ENCODE peak calls at places on chromosomes 16 and 17, in eight cellular contexts. Q, X, Z, L, M, Y, R and W are unnamed samples.

GRCh38 chr16:66619534-66620418 is 15.3 kb downstream of the CMTM3 start:
- DNase-seq in X (no peak), Q (no peak), Y (no peak), M (peak), L (peak), R (no peak), Z (peak), W (no peak)

GRCh38 chr17:60941028-60941427 is 263.4 kb downstream of the BCAS3 start:
- DNase-seq in X (no peak), R (no peak), Q (no peak), Y (peak), M (no peak), Z (peak), L (peak), W (no peak)

GRCh38 chr17:59038734-59039133 is 67.9 kb downstream of the TRIM37 start:
- DNase-seq in Q (no peak), L (peak), Z (peak), M (no peak), Y (peak), X (no peak), R (no peak), W (no peak)

GRCh38 chr17:74566132-74566753 is 1.1 kb downstream of the CD300H start:
- DNase-seq in L (peak), Y (peak), Z (peak), M (no peak), R (peak), X (peak), Q (peak), W (peak)

GRCh38 chr17:65370669-65371126 is 190.8 kb downstream of the AXIN2 start:
- DNase-seq in R (peak), Q (peak), M (no peak), Z (no peak), Y (peak), L (no peak), X (peak), W (peak)

GRCh38 chr17:39123627-39124026 is 27.8 kb downstream of the PLXDC1 start:
- DNase-seq in Y (no peak), Q (no peak), Z (no peak), R (no peak), X (no peak), L (no peak), M (no peak), W (no peak)

GRCh38 chr16:82917886-82918595 is 291.3 kb downstream of the CDH13 start:
- DNase-seq in Z (no peak), R (no peak), M (no peak), Y (no peak), L (no peak), X (no peak), Q (no peak), W (no peak)

GRCh38 chr16:69179255-69180010 is 7.5 kb upstream of the SNTB2 start:
- DNase-seq in Q (no peak), X (peak), R (peak), Z (peak), Y (peak), M (peak), L (no peak), W (peak)

GRCh38 chr17:2406903-2407790 is 6.3 kb upstream of the MNT start:
- DNase-seq in L (peak), Q (no peak), Z (peak), M (no peak), X (no peak), R (peak), Y (peak), W (peak)

GRCh38 chr17:65678534-65678933 is 117.1 kb upstream of the AXIN2 start:
- DNase-seq in L (no peak), M (no peak), Y (no peak), R (no peak), Q (no peak), Z (peak), X (no peak), W (no peak)

GRCh38 chr17:6936370-6937028 is 59.4 kb upstream of the ALOX12 start:
- DNase-seq in Q (no peak), Y (no peak), L (no peak), R (no peak), M (no peak), X (no peak), Z (peak), W (peak)

GRCh38 chr16:67846063-67846319 is 742 bp upstream of the NUTF2 start:
- DNase-seq in L (no peak), M (no peak), R (no peak), Z (peak), X (no peak), Q (no peak), Y (no peak), W (no peak)

GRCh38 chr16:70582280-70582978 is 58.8 kb downstream of the SF3B3 start:
- DNase-seq in Z (peak), X (no peak), Y (no peak), L (peak), Q (peak), R (no peak), M (no peak), W (peak)

GRCh38 chr16:7086842-7087616 is 245.6 kb upstream of the RBFOX1 start:
- DNase-seq in Y (peak), Q (peak), M (no peak), L (peak), X (peak), Z (no peak), R (peak), W (no peak)

GRCh38 chr17:29177871-29178749 is 2.1 kb downstream of the MYO18A start:
- DNase-seq in Y (peak), L (peak), R (peak), Q (no peak), M (no peak), X (peak), Z (no peak), W (peak)

GRCh38 chr16:57957396-57958392 is 13.2 kb downstream of the CNGB1 start:
- DNase-seq in Y (no peak), R (no peak), Q (no peak), X (no peak), M (no peak), Z (no peak), L (peak), W (no peak)

GRCh38 chr16:81521141-81521626 is 76.6 kb downstream of the CMIP start:
- DNase-seq in Q (no peak), R (no peak), Y (no peak), M (no peak), Z (no peak), L (peak), X (no peak), W (no peak)

GRCh38 chr17:77303620-77304019 is 162.9 kb downstream of the SEC14L1 start:
- DNase-seq in M (no peak), R (no peak), L (no peak), Q (no peak), Y (no peak), X (no peak), Z (peak), W (no peak)

DNA sequence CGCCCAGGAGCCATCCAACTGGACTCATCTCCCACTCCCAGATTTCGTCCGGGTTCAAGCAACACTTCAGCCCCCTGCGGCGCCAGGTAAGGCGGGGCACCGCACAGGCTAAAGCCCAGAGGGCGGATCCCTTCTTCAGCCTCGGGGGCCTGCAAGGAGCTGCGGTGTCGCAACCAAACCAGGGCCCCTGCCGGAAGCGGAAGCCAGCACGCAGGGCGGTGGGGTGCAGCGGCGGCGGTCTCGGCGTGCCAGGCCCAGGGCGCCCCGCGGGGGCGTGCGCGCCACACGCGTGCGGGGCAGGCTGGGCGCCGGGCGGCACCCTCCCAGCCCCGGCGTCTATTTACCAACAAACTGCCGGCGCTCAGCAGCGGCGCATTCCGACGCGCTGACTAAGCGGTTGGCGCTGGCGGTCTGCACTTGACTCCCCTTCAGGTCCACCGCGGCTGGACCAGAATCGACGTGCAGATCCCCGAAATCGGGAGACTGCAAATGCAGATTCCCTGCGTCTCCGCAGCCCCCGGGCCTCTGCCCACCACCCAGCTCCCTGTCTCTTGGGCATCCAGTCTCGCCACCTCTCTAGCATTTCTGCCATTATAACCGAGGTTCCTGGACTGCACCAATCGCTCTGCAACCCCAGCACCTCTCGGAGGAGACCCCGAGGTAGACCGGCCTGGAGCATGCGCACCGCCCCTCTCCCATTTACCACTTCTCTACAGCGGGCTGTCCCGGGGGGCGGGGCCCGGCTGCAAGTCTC is 433 bp upstream of the DLX4 start:
- DNase-seq in Z (peak), R (peak), X (peak), Q (peak), Y (peak), L (peak), M (no peak), W (peak)
- TF ChIP-seq EZH2 in Z (no peak), R (no peak), X (peak), Q (peak), Y (no peak), L (no peak), M (no peak), W (no peak)

GRCh38 chr16:30186444-30186781 is 3.0 kb downstream of the CORO1A start:
- DNase-seq in Q (no peak), R (no peak), X (no peak), M (no peak), L (no peak), Z (no peak), Y (no peak), W (no peak)
- H3K4me3 ChIP-seq in Q (no peak), R (no peak), X (no peak), M (no peak), L (no peak), Z (no peak), Y (no peak), W (no peak)

DNA sequence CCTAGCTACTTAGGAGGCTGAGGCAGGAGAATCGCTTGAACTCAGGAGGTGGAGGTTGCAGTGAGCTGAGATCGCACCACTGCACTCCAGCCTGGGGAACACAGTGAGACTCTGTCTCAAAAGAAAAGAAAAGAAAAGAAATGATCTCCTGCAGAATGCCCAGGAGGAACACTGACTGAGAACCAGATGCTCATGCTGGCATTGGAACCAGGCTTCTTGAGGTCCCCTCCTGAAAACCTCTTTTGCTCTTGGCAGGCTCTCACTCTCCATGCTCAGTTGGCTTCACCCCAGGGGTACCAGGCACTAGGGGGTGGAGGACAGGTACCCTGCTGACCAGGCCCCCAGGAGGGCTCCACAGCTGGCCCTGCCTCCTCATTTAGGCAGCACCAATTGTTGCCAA is 8.5 kb upstream of the TNFRSF17 start:
- DNase-seq in Q (no peak), Y (no peak), M (no peak), X (no peak), R (no peak), Z (peak), L (no peak), W (no peak)
- TF ChIP-seq EZH2 in Q (no peak), Y (no peak), M (no peak), X (no peak), R (no peak), Z (no peak), L (no peak), W (no peak)

GRCh38 chr16:616771-617586 is 13.8 kb upstream of the WFIKKN1 start:
- DNase-seq in Z (no peak), X (no peak), R (no peak), Q (no peak), L (no peak), M (no peak), Y (no peak), W (no peak)
- H3K4me3 ChIP-seq in Z (no peak), X (no peak), R (no peak), Q (no peak), L (no peak), M (no peak), Y (no peak), W (no peak)

GRCh38 chr17:76074390-76075363 is at the start of gene GALR2:
- DNase-seq in R (no peak), Y (peak), L (no peak), Z (no peak), X (no peak), M (no peak), Q (peak), W (no peak)
- TF ChIP-seq EZH2 in R (peak), Y (peak), L (no peak), Z (peak), X (no peak), M (no peak), Q (peak), W (no peak)

GRCh38 chr17:81097134-81097942 is 62.4 kb downstream of the BAIAP2 start:
- DNase-seq in L (peak), M (no peak), Y (peak), X (peak), Q (peak), Z (peak), R (peak), W (peak)

GRCh38 chr17:81099888-81100287 is 64.9 kb downstream of the BAIAP2 start:
- DNase-seq in M (no peak), Y (no peak), Z (no peak), X (no peak), L (no peak), Q (no peak), R (no peak), W (no peak)

GRCh38 chr17:81096741-81097133 is 61.8 kb downstream of the BAIAP2 start:
- DNase-seq in M (no peak), L (peak), Y (no peak), R (no peak), Z (no peak), X (no peak), Q (no peak), W (peak)

GRCh38 chr17:81095608-81095888 is 60.6 kb downstream of the BAIAP2 start:
- DNase-seq in M (no peak), Z (no peak), R (no peak), Y (no peak), Q (no peak), X (no peak), L (no peak), W (no peak)

GRCh38 chr17:81097943-81098308 is 63.0 kb downstream of the BAIAP2 start:
- DNase-seq in R (peak), L (peak), Q (no peak), M (no peak), Z (peak), X (peak), Y (peak), W (peak)
- H3K4me3 ChIP-seq in R (peak), L (peak), Q (no peak), M (no peak), Z (peak), X (no peak), Y (no peak), W (peak)